ENCODE peak calls at places on chromosomes 12 and 14, in five cellular contexts. J is aorta, Y is Caco-2, R is ovary, S is brain microvascular endothelial cell. O is an unnamed sample. For H3K36me3, the result is how much of the 10 kb centered on the place peaks cover.

GRCh38 chr12:132545183-132545953 is 55.4 kb downstream of the FBRSL1 start:
- DNase-seq in J (no peak), Y (no peak), R (no peak), S (no peak), O (no peak)

GRCh38 chr14:99156814-99157213 is 115.2 kb downstream of the BCL11B start:
- DNase-seq in J (no peak), Y (no peak), R (no peak), S (no peak), O (peak)

GRCh38 chr14:68854421-68854820 is 61.6 kb upstream of the ZFP36L1 start:
- DNase-seq in J (no peak), Y (no peak), R (no peak), S (no peak), O (no peak)

GRCh38 chr12:122460061-122460460 is 37.6 kb upstream of the CLIP1 start:
- DNase-seq in J (no peak), Y (no peak), R (no peak), S (no peak), O (no peak)

GRCh38 chr14:64795921-64796320 is 83.8 kb downstream of the SPTB start:
- DNase-seq in J (no peak), Y (no peak), R (no peak), S (no peak), O (no peak)

GRCh38 chr14:70416322-70416716 is 571 bp downstream of the SYNJ2BP start:
- DNase-seq in J (no peak), Y (peak), R (no peak), S (peak), O (no peak)

GRCh38 chr12:110906516-110906915 is 13.9 kb downstream of the MYL2 start:
- DNase-seq in J (no peak), Y (no peak), R (no peak), S (no peak), O (no peak)

GRCh38 chr14:21768116-21768874 is 94.7 kb upstream of the OR4E1 start:
- DNase-seq in J (no peak), Y (peak), R (no peak), S (peak), O (peak)

GRCh38 chr12:86787419-86787818 is 531.2 kb upstream of the MGAT4C start:
- DNase-seq in J (no peak), Y (no peak), R (no peak), S (no peak), O (no peak)

DNA sequence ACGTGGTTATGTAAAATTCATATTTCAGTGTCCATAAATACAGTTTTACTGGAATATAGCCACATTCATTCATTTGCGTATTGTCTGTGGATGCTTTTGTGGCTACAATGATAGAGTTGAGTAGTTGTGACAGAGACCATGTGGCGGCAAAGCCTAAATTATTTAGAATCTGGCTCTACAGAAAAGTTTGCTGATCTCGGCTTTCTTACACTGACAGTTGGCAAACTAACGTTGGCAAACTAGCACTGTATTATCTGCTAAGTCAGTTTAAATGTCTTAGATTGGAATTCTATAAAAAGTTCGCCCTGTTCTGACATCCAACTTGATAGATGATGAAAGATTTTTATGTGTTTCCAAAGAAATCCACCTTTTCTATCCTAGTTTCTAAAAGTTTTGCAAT is 2.4 kb downstream of the UNC119B start:
- DNase-seq in J (no peak), Y (no peak), R (no peak), S (no peak), O (no peak)
- H3K36me3 ChIP-seq in J (under half), Y (under half), R (under half), S (under half), O (under half)

DNA sequence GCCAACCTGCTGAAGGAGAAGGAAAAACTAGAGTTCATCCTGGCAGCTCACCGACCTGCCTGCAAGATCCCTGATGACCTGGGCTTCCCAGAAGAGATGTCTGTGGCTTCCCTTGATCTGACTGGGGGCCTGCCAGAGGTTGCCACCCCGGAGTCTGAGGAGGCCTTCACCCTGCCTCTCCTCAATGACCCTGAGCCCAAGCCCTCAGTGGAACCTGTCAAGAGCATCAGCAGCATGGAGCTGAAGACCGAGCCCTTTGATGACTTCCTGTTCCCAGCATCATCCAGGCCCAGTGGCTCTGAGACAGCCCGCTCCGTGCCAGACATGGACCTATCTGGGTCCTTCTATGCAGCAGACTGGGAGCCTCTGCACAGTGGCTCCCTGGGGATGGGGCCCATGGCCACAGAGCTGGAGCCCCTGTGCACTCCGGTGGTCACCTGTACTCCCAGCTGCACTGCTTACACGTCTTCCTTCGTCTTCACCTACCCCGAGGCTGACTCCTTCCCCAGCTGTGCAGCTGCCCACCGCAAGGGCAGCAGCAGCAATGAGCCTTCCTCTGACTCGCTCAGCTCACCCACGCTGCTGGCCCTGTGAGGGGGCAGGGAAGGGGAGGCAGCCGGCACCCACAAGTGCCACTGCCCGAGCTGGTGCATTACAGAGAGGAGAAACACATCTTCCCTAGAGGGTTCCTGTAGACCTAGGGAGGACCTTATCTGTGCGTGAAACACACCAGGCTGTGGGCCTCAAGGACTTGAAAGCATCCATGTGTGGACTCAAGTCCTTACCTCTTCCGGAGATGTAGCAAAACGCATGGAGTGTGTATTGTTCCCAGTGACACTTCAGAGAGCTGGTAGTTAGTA is 2.4 kb downstream of the FOS start:
- DNase-seq in J (no peak), Y (peak), R (peak), S (no peak), O (peak)
- H3K36me3 ChIP-seq in J (under half), Y (under half), R (under half), S (under half), O (under half)

GRCh38 chr14:22907429-22907828 is 11.5 kb downstream of the RBM23 start:
- DNase-seq in J (no peak), Y (no peak), R (no peak), S (no peak), O (no peak)
- H3K36me3 ChIP-seq in J (under half), Y (under half), R (under half), S (half or more), O (under half)

GRCh38 chr14:54947230-54947629 is 44.6 kb upstream of the GCH1 start:
- DNase-seq in J (no peak), Y (no peak), R (no peak), S (no peak), O (no peak)

GRCh38 chr14:54942913-54943312 is 40.3 kb upstream of the GCH1 start:
- DNase-seq in J (no peak), Y (no peak), R (no peak), S (no peak), O (no peak)

GRCh38 chr14:54946500-54946899 is 43.9 kb upstream of the GCH1 start:
- DNase-seq in J (no peak), Y (no peak), R (no peak), S (no peak), O (no peak)

GRCh38 chr14:54944737-54945391 is 42.2 kb upstream of the GCH1 start:
- DNase-seq in J (no peak), Y (no peak), R (no peak), S (no peak), O (no peak)
- H3K36me3 ChIP-seq in J (under half), Y (under half), R (under half), S (under half), O (under half)

DNA sequence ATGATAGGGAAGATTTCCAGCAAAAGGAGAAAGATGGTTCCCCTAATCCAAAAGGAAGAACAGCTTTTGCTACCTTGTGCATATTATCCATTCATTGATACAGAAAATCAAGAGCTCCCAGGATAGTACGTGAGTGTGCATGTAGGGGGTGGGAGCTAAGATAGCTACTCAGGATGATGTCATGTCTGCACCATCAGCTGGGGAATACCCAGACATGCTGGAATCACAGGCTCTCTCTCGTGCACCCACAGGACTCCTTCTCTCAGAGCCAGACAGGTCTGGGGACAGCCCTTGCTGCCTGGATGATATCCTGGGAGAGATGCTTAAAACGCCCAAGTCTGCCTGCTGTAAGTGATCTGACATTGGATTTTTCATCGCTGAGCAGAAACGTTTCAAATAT is 38.9 kb downstream of the FOXN3 start:
- DNase-seq in J (no peak), Y (no peak), R (no peak), S (peak), O (no peak)
- H3K36me3 ChIP-seq in J (under half), Y (under half), R (under half), S (under half), O (under half)

DNA sequence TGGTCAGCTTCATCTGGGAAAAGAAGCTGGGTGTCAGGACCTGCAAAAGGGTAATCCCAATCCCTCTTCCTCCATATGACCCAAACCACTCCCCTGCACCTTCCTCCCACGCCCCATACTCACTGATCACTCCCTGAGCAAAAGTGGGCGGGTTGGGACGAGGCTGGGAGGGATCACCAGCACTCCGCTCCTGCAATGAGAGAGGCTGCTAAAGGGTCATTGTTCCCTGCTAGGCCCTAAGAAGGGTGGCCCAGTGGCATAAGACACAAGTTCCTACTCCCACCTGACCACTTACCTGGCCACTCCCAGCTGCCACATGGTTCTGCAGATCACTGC is 15.7 kb upstream of the PRKAG1 start:
- DNase-seq in J (peak), Y (no peak), R (no peak), S (no peak), O (no peak)
- H3K36me3 ChIP-seq in J (under half), Y (under half), R (under half), S (half or more), O (half or more)

GRCh38 chr14:93379841-93380240 is 32.9 kb downstream of the COX8C start:
- DNase-seq in J (no peak), Y (no peak), R (no peak), S (no peak), O (no peak)

GRCh38 chr14:93375673-93376156 is 28.7 kb downstream of the COX8C start:
- DNase-seq in J (no peak), Y (no peak), R (no peak), S (no peak), O (no peak)

GRCh38 chr14:93381644-93382043 is 34.7 kb downstream of the COX8C start:
- DNase-seq in J (no peak), Y (no peak), R (no peak), S (no peak), O (no peak)
- H3K36me3 ChIP-seq in J (under half), Y (under half), R (under half), S (under half), O (under half)